ENCODE peak calls at places on chromosomes 16 and 17, in four cellular contexts. O is SK-N-SH, M is HepG2, F is K562. R is an unnamed sample.
A peak's percentile ranks its signal among the peaks of the same experiment; 100 is the strongest.

GRCh38 chr16:89360760-89361435 is 129.5 kb downstream of the ANKRD11 start:
- DNase-seq in O (no peak), F (no peak), M (no peak), R (no peak)

GRCh38 chr16:27253526-27253930 is 15.0 kb downstream of the NSMCE1 start:
- DNase-seq in O (no peak), M (no peak), F (peak; percentile 41), R (no peak)

GRCh38 chr17:30021708-30022317 is 80.4 kb downstream of the EFCAB5 start:
- DNase-seq in O (peak; percentile 60), M (peak; percentile 34), F (peak; percentile 57), R (peak; percentile 16)

GRCh38 chr17:7767425-7768021 is 50.0 kb downstream of the DNAH2 start:
- DNase-seq in O (no peak), F (no peak), M (no peak), R (no peak)

GRCh38 chr16:60727856-60728255 is 1308.4 kb downstream of the CDH8 start:
- DNase-seq in F (no peak), O (no peak), M (no peak), R (no peak)

GRCh38 chr16:53207810-53208752 is 153.3 kb downstream of the CHD9 start:
- DNase-seq in O (peak; percentile 77), M (peak; percentile 72), F (peak; percentile 91), R (peak; percentile 76)

GRCh38 chr16:73196670-73197069 is 148.7 kb upstream of the ZFHX3 start:
- DNase-seq in F (peak; percentile 59), M (peak; percentile 70), O (peak; percentile 42), R (peak; percentile 64)

GRCh38 chr17:35236821-35237220 is 6.1 kb upstream of the SLFN5 start:
- DNase-seq in M (no peak), F (no peak), O (no peak), R (no peak)

GRCh38 chr16:31695667-31696066 is 168.0 kb downstream of the AHSP start:
- DNase-seq in M (no peak), F (peak; percentile 31), O (no peak), R (no peak)

GRCh38 chr17:2240541-2240940 is 63.0 kb downstream of the SMG6 start:
- DNase-seq in O (no peak), M (no peak), F (no peak), R (no peak)

GRCh38 chr16:21698169-21699032 is 34.6 kb downstream of the OTOA start:
- DNase-seq in O (no peak), F (no peak), M (no peak), R (no peak)

GRCh38 chr16:66695935-66696668 is 441 bp downstream of the CMTM4 start:
- DNase-seq in O (no peak), M (no peak), F (peak; percentile 53), R (no peak)

GRCh38 chr17:82238562-82239201 is 9.8 kb downstream of the SLC16A3 start:
- DNase-seq in M (no peak), O (no peak), F (peak; percentile 94), R (peak; percentile 97)

GRCh38 chr16:53925011-53925410 is 221.1 kb downstream of the FTO start:
- DNase-seq in F (no peak), M (peak; percentile 74), O (no peak), R (peak; percentile 22)

GRCh38 chr16:29678691-29679267 is at the start of gene QPRT:
- DNase-seq in M (peak; percentile 85), F (peak; percentile 92), O (peak; percentile 91), R (peak; percentile 81)

GRCh38 chr16:51113254-51114125 is 37.6 kb downstream of the SALL1 start:
- DNase-seq in M (no peak), F (no peak), O (no peak), R (no peak)

DNA sequence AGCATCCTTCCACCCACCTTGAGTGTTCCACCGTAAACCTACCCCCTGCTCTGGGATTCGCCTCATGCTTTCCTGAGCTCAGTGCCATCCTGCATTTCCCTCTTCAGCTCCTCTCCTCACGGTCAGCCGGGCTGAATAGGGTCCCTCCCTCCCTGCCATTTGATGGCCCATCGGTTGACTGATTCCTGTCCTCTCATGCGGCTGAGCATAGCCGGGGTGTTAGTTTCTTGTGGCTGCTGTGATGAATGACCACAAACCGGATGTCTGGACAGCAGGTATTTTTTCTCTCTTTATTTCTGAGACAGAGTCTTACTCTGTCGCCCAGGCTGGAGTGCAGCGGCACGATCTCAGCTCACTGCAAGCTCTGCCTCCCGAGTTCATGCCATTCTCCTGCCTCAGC is 44.1 kb upstream of the MGAT5B start:
- DNase-seq in M (no peak), O (no peak), F (no peak), R (no peak)
- TF ChIP-seq REST in M (no peak), O (no peak), F (no peak), R (no peak)

GRCh38 chr17:32265896-32266388 is 310 bp downstream of the RHBDL3 start:
- DNase-seq in F (no peak), M (no peak), O (no peak), R (no peak)
- TF ChIP-seq GABPA in F (no peak), M (no peak), O (no peak), R (no peak)

GRCh38 chr17:81081619-81082176 is 46.7 kb downstream of the BAIAP2 start:
- DNase-seq in M (no peak), F (no peak), O (no peak), R (no peak)

GRCh38 chr17:81081217-81081616 is 46.3 kb downstream of the BAIAP2 start:
- DNase-seq in F (no peak), O (no peak), M (no peak), R (no peak)

GRCh38 chr17:81082177-81083073 is 47.5 kb downstream of the BAIAP2 start:
- DNase-seq in O (peak; percentile 74), M (no peak), F (no peak), R (no peak)

GRCh38 chr17:81084691-81085419 is 49.9 kb downstream of the BAIAP2 start:
- DNase-seq in O (no peak), M (no peak), F (no peak), R (no peak)

GRCh38 chr17:81083125-81083765 is 48.3 kb downstream of the BAIAP2 start:
- DNase-seq in M (peak; percentile 94), F (no peak), O (peak; percentile 87), R (no peak)
- H3K27ac ChIP-seq in M (peak overlapping the region; percentile 86), F (no peak overlapping the region), O (peak overlapping the region; percentile 40), R (no peak overlapping the region)

GRCh38 chr17:45924332-45924820 is 30.0 kb downstream of the MAPT start:
- DNase-seq in M (no peak), O (no peak), F (no peak), R (no peak)
- TF ChIP-seq REST in M (no peak), O (no peak), F (no peak), R (no peak)

GRCh38 chr17:260944-261343 is 79.5 kb upstream of the DOC2B start:
- DNase-seq in M (no peak), O (no peak), F (no peak), R (no peak)

GRCh38 chr17:258906-259305 is 77.5 kb upstream of the DOC2B start:
- DNase-seq in M (no peak), F (no peak), O (no peak), R (no peak)

GRCh38 chr17:260031-260791 is 78.8 kb upstream of the DOC2B start:
- DNase-seq in M (no peak), O (no peak), F (no peak), R (no peak)

GRCh38 chr17:258045-258734 is 76.7 kb upstream of the DOC2B start:
- DNase-seq in F (no peak), M (no peak), O (no peak), R (no peak)

DNA sequence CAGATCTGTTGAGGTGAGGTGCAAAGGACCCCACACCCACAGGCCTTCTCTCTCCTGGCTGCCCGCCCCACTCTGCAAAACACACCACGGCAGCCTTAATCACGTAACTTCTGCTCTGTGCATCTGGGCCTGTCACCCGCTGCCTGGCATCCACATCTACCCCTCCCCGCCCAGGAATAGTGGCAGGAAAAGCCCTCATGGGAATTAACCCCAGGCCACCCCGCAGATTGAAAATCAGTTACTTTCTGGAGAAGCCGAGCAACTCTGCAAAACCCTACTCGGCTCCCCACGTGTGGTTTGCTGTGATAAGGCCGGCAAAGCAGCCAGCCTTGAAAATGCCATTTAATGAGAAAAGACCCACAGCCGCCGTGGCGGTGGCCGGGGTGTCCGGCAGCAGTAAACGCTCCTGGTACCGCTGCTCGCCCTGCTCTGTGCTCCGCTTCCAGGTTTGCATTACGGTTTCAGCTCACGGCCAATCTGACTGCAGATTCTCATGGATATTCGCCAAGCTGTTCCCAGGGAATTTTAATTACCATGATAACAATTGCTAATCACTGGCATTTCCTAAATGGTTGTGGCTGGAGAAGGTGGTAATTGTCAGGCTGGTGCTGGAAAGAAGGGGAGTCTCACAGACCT is 78.0 kb upstream of the DOC2B start:
- DNase-seq in M (no peak), F (no peak), O (no peak), R (no peak)
- TF ChIP-seq GABPA in M (no peak), F (no peak), O (no peak), R (no peak)

DNA sequence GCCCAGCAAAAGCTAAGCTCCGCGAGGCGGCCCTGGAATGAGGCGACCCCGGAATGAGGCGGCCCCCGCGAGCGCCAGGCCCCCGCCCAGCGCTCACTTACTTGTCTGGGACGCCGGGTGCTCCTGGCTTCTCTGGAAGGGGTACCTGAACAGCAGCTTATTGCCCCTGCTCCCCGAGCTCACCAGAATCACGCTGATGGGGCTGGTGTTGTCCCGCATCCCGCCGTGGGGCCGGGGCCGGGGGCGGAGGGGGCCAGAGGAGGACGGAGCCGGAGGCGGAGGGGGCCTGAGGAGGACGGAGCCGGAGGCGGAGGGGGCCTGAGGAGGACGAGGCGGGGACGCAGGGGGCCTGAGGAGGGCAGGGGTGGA is 440 bp downstream of the NPRL3 start:
- DNase-seq in F (peak; percentile 51), O (peak; percentile 76), M (no peak), R (peak; percentile 17)
- H3K27ac ChIP-seq in F (peak overlapping the region; percentile 96), O (peak overlapping the region; percentile 68), M (peak overlapping the region; percentile 75), R (peak overlapping the region; percentile 76)

GRCh38 chr16:2251281-2252111 is at the start of gene ECI1:
- DNase-seq in M (peak; percentile 87), O (peak; percentile 100), F (peak; percentile 97), R (peak; percentile 88)
- TF ChIP-seq REST in M (no peak), O (peak; percentile 41), F (no peak), R (peak; percentile 69)

GRCh38 chr17:4544656-4545216 is 10.4 kb downstream of the MYBBP1A start:
- DNase-seq in O (no peak), M (no peak), F (no peak), R (no peak)
- TF ChIP-seq GABPA in O (no peak), M (no peak), F (no peak), R (no peak)

DNA sequence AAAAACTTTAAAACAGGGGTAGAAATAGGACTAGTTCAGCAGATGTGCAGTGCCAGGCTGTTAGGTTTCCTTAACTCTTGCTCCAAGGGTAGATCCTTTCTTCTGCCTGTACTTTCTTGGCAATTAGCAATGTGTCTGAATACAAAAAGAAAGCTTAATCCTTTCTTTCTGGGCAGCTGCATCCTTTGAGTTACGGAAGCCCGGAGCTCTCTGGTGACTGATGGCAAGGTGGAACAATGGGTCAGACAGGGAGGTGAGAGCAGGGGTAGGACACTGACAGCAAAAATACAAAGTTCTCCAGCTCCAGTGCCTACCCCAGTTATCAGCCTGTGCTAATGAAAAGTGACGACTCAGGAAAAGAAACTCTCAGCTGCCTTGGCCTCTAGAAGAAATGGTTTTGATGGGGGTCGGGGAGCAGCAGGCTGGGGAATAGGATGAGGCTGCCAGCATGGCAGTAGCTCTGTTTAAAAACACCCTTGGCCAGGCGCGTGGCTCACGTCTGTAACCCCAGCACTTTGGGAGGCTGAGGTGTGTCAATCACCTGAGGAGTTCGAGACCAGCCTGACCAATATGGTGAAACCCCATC is 36.7 kb upstream of the TOB1 start:
- DNase-seq in F (no peak), O (no peak), M (no peak), R (no peak)
- H3K27ac ChIP-seq in F (no peak overlapping the region), O (no peak overlapping the region), M (no peak overlapping the region), R (no peak overlapping the region)

R was measured in HL-60.